ENCODE peak calls at places on chromosomes 4 and X, in six cellular contexts. G, B, Z, O, A and F are unnamed samples.

GRCh38 chrX:66002832-66003680 is 36.8 kb downstream of the VSIG4 start:
- DNase-seq in A (no peak), O (no peak), Z (no peak), B (no peak), G (no peak), F (no peak)

GRCh38 chr4:186790630-186791029 is 67.0 kb upstream of the FAT1 start:
- DNase-seq in O (no peak), B (no peak), G (no peak), Z (no peak), A (no peak), F (no peak)

GRCh38 chr4:47640911-47641310 is 155.8 kb downstream of the ATP10D start:
- DNase-seq in B (no peak), G (no peak), A (no peak), Z (peak), O (no peak), F (no peak)

GRCh38 chrX:7330551-7330950 is 182.6 kb upstream of the PUDP start:
- DNase-seq in G (no peak), B (no peak), Z (no peak), A (no peak), O (no peak), F (no peak)

GRCh38 chr4:68180858-68181531 is 51.3 kb upstream of the TMPRSS11F start:
- DNase-seq in G (no peak), B (no peak), A (no peak), O (no peak), Z (peak), F (no peak)

GRCh38 chr4:118335316-118335715 is 17.5 kb downstream of the PRSS12 start:
- DNase-seq in G (no peak), A (no peak), B (no peak), O (no peak), Z (no peak), F (no peak)

GRCh38 chr4:15262396-15262795 is 165.4 kb upstream of the C1QTNF7 start:
- DNase-seq in G (no peak), O (no peak), Z (peak), B (no peak), A (no peak), F (no peak)

GRCh38 chr4:142485452-142485851 is 360.6 kb downstream of the INPP4B start:
- DNase-seq in A (no peak), G (no peak), B (no peak), Z (no peak), O (no peak), F (no peak)

GRCh38 chr4:40552536-40552935 is 77.1 kb downstream of the RBM47 start:
- DNase-seq in Z (peak), G (no peak), O (no peak), A (no peak), B (no peak), F (no peak)

GRCh38 chrX:68914337-68914989 is 85.6 kb downstream of the EFNB1 start:
- DNase-seq in O (no peak), A (no peak), B (no peak), G (no peak), Z (no peak), F (no peak)

GRCh38 chr4:123744664-123745290 is 348.2 kb downstream of the SPRY1 start:
- DNase-seq in A (no peak), O (peak), G (no peak), B (no peak), Z (peak), F (no peak)